ENCODE peak calls at places on chromosomes 7 and 10, in six cellular contexts. One of them, this sample, is unnamed. For H3K27me3, the result is how much of the 10 kb centered on the place peaks cover.

GRCh38 chr10:3774018-3774813 is 10.8 kb downstream of the KLF6 start:
- DNase-seq in right lobe of liver: no peak
- DNase-seq in Peyer's patch: no peak
- DNase-seq in HL-60: no peak
- DNase-seq in esophagus muscularis mucosa: no peak
- DNase-seq in GM23338: no peak
- DNase-seq in this sample: no peak

GRCh38 chr10:26540601-26541000 is 102.5 kb downstream of the APBB1IP start:
- DNase-seq in Peyer's patch: no peak
- DNase-seq in HL-60: peak
- DNase-seq in esophagus muscularis mucosa: no peak
- DNase-seq in right lobe of liver: no peak
- DNase-seq in GM23338: peak
- DNase-seq in this sample: no peak

GRCh38 chr7:121204537-121204936 is 124.3 kb upstream of the WNT16 start:
- DNase-seq in right lobe of liver: no peak
- DNase-seq in HL-60: no peak
- DNase-seq in esophagus muscularis mucosa: no peak
- DNase-seq in GM23338: no peak
- DNase-seq in Peyer's patch: no peak
- DNase-seq in this sample: peak

GRCh38 chr7:102404005-102404861 is 8.1 kb downstream of the PRKRIP1 start:
- DNase-seq in right lobe of liver: no peak
- DNase-seq in Peyer's patch: no peak
- DNase-seq in GM23338: peak
- DNase-seq in HL-60: peak
- DNase-seq in esophagus muscularis mucosa: no peak
- DNase-seq in this sample: no peak

GRCh38 chr10:37972396-37972795 is 4.1 kb downstream of the ZNF25 start:
- DNase-seq in GM23338: no peak
- DNase-seq in Peyer's patch: no peak
- DNase-seq in esophagus muscularis mucosa: no peak
- DNase-seq in HL-60: no peak
- DNase-seq in right lobe of liver: no peak
- DNase-seq in this sample: no peak

GRCh38 chr7:129279757-129280156 is 54.9 kb downstream of the AHCYL2 start:
- DNase-seq in GM23338: peak
- DNase-seq in esophagus muscularis mucosa: no peak
- DNase-seq in right lobe of liver: no peak
- DNase-seq in Peyer's patch: no peak
- DNase-seq in HL-60: no peak
- DNase-seq in this sample: no peak

GRCh38 chr7:154433632-154434598 is 381.7 kb downstream of the DPP6 start:
- DNase-seq in Peyer's patch: no peak
- DNase-seq in esophagus muscularis mucosa: no peak
- DNase-seq in right lobe of liver: no peak
- DNase-seq in GM23338: no peak
- DNase-seq in HL-60: no peak
- DNase-seq in this sample: no peak

GRCh38 chr7:12244129-12244528 is 33.0 kb downstream of the TMEM106B start:
- DNase-seq in esophagus muscularis mucosa: no peak
- DNase-seq in right lobe of liver: no peak
- DNase-seq in Peyer's patch: peak
- DNase-seq in GM23338: peak
- DNase-seq in HL-60: peak
- DNase-seq in this sample: no peak

GRCh38 chr10:26157734-26158133 is 58.8 kb upstream of the GAD2 start:
- DNase-seq in Peyer's patch: no peak
- DNase-seq in right lobe of liver: no peak
- DNase-seq in HL-60: no peak
- DNase-seq in esophagus muscularis mucosa: no peak
- DNase-seq in GM23338: peak
- DNase-seq in this sample: no peak

GRCh38 chr10:80662429-80663211 is 124.9 kb downstream of the SH2D4B start:
- DNase-seq in HL-60: peak
- DNase-seq in GM23338: peak
- DNase-seq in right lobe of liver: peak
- DNase-seq in Peyer's patch: peak
- DNase-seq in esophagus muscularis mucosa: no peak
- DNase-seq in this sample: peak

GRCh38 chr7:5495581-5496375 is 72.1 kb upstream of the TNRC18 start:
- DNase-seq in Peyer's patch: peak
- DNase-seq in GM23338: no peak
- DNase-seq in right lobe of liver: peak
- DNase-seq in HL-60: no peak
- DNase-seq in esophagus muscularis mucosa: no peak
- DNase-seq in this sample: no peak

GRCh38 chr7:158858592-158859503 is 2.5 kb downstream of the DYNC2I1 start:
- DNase-seq in GM23338: peak
- DNase-seq in HL-60: no peak
- DNase-seq in right lobe of liver: no peak
- DNase-seq in esophagus muscularis mucosa: no peak
- DNase-seq in Peyer's patch: no peak
- DNase-seq in this sample: no peak

GRCh38 chr10:86168256-86168655 is 198.3 kb downstream of the GRID1 start:
- DNase-seq in right lobe of liver: no peak
- DNase-seq in HL-60: no peak
- DNase-seq in esophagus muscularis mucosa: no peak
- DNase-seq in GM23338: no peak
- DNase-seq in Peyer's patch: peak
- DNase-seq in this sample: no peak

GRCh38 chr10:16724509-16724908 is 92.7 kb downstream of the RSU1 start:
- DNase-seq in right lobe of liver: no peak
- DNase-seq in Peyer's patch: no peak
- DNase-seq in GM23338: no peak
- DNase-seq in esophagus muscularis mucosa: no peak
- DNase-seq in HL-60: no peak
- DNase-seq in this sample: no peak

GRCh38 chr7:26183545-26184282 is 16.8 kb downstream of the HNRNPA2B1 start:
- DNase-seq in Peyer's patch: no peak
- DNase-seq in HL-60: no peak
- DNase-seq in right lobe of liver: no peak
- DNase-seq in esophagus muscularis mucosa: no peak
- DNase-seq in GM23338: no peak
- DNase-seq in this sample: no peak

GRCh38 chr7:27151945-27152815 is at the start of gene HOXA3:
- DNase-seq in GM23338: peak
- DNase-seq in HL-60: no peak
- DNase-seq in Peyer's patch: peak
- DNase-seq in esophagus muscularis mucosa: no peak
- DNase-seq in right lobe of liver: peak
- DNase-seq in this sample: no peak

GRCh38 chr7:44122529-44122928 is 819 bp downstream of the POLD2 start:
- DNase-seq in right lobe of liver: no peak
- DNase-seq in GM23338: no peak
- DNase-seq in Peyer's patch: no peak
- DNase-seq in esophagus muscularis mucosa: no peak
- DNase-seq in HL-60: no peak
- DNase-seq in this sample: no peak

GRCh38 chr7:107902381-107902780 is 11.4 kb downstream of the DLD start:
- DNase-seq in HL-60: no peak
- DNase-seq in esophagus muscularis mucosa: no peak
- DNase-seq in GM23338: peak
- DNase-seq in Peyer's patch: no peak
- DNase-seq in right lobe of liver: no peak
- DNase-seq in this sample: no peak

GRCh38 chr10:88473989-88474883 is 108.9 kb downstream of the RNLS start:
- DNase-seq in right lobe of liver: peak
- DNase-seq in GM23338: peak
- DNase-seq in esophagus muscularis mucosa: no peak
- DNase-seq in HL-60: no peak
- DNase-seq in Peyer's patch: no peak
- DNase-seq in this sample: no peak

GRCh38 chr7:35030848-35031247 is 6.4 kb downstream of the DPY19L1 start:
- DNase-seq in HL-60: no peak
- DNase-seq in GM23338: no peak
- DNase-seq in esophagus muscularis mucosa: no peak
- DNase-seq in right lobe of liver: no peak
- DNase-seq in Peyer's patch: no peak
- DNase-seq in this sample: no peak

GRCh38 chr10:16779375-16779774 is 37.8 kb downstream of the RSU1 start:
- DNase-seq in GM23338: no peak
- DNase-seq in esophagus muscularis mucosa: no peak
- DNase-seq in Peyer's patch: no peak
- DNase-seq in HL-60: no peak
- DNase-seq in right lobe of liver: no peak
- DNase-seq in this sample: no peak

GRCh38 chr10:106327747-106328146 is 836.8 kb downstream of the SORCS1 start:
- DNase-seq in GM23338: no peak
- DNase-seq in HL-60: no peak
- DNase-seq in right lobe of liver: no peak
- DNase-seq in esophagus muscularis mucosa: no peak
- DNase-seq in Peyer's patch: no peak
- DNase-seq in this sample: no peak

GRCh38 chr10:5592070-5592469 is 67.3 kb downstream of the CALML3 start:
- DNase-seq in right lobe of liver: peak
- DNase-seq in esophagus muscularis mucosa: no peak
- DNase-seq in GM23338: no peak
- DNase-seq in HL-60: no peak
- DNase-seq in Peyer's patch: no peak
- DNase-seq in this sample: no peak

GRCh38 chr10:16545126-16545736 is 23.6 kb upstream of the C1QL3 start:
- DNase-seq in esophagus muscularis mucosa: no peak
- DNase-seq in Peyer's patch: no peak
- DNase-seq in HL-60: no peak
- DNase-seq in right lobe of liver: no peak
- DNase-seq in GM23338: peak
- DNase-seq in this sample: no peak

GRCh38 chr10:35409094-35409582 is 72.8 kb downstream of the CCNY start:
- DNase-seq in HL-60: no peak
- DNase-seq in right lobe of liver: no peak
- DNase-seq in Peyer's patch: no peak
- DNase-seq in esophagus muscularis mucosa: no peak
- DNase-seq in GM23338: no peak
- DNase-seq in this sample: peak

GRCh38 chr10:21406595-21407218 is 118.8 kb downstream of the SKIDA1 start:
- DNase-seq in Peyer's patch: no peak
- DNase-seq in esophagus muscularis mucosa: no peak
- DNase-seq in right lobe of liver: no peak
- DNase-seq in GM23338: no peak
- DNase-seq in HL-60: no peak
- DNase-seq in this sample: no peak

GRCh38 chr7:169165-169853 is 23.1 kb upstream of the FAM20C start:
- DNase-seq in Peyer's patch: no peak
- DNase-seq in esophagus muscularis mucosa: no peak
- DNase-seq in right lobe of liver: no peak
- DNase-seq in HL-60: no peak
- DNase-seq in GM23338: no peak
- DNase-seq in this sample: no peak

DNA sequence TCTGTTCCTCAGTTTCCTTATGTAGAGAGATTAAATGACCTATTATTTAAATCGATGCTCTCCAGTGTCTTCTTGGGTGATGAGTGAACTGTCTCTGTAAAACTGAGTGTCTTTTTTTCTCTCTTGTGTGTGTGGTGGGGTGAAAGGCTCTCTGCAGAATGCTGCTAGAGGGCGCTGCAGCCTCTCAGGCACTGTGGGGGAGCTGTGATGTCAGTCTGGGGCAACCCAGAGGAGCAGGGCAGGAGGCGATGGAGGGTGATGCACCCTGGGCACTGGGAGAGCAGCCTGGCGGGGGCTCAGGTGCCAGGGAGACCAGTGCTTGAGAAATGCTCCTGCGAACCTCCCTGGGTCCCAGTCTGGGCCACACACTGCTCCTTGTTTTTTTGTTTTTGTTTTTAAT is 110.1 kb upstream of the POM121L12 start:
- DNase-seq in esophagus muscularis mucosa: no peak
- DNase-seq in HL-60: no peak
- DNase-seq in right lobe of liver: no peak
- DNase-seq in GM23338: peak
- DNase-seq in Peyer's patch: no peak
- DNase-seq in this sample: no peak
- TF ChIP-seq CTCF in esophagus muscularis mucosa: no peak
- TF ChIP-seq CTCF in HL-60: no peak
- TF ChIP-seq CTCF in right lobe of liver: no peak
- TF ChIP-seq CTCF in GM23338: peak
- TF ChIP-seq CTCF in Peyer's patch: no peak
- TF ChIP-seq CTCF in this sample: no peak

DNA sequence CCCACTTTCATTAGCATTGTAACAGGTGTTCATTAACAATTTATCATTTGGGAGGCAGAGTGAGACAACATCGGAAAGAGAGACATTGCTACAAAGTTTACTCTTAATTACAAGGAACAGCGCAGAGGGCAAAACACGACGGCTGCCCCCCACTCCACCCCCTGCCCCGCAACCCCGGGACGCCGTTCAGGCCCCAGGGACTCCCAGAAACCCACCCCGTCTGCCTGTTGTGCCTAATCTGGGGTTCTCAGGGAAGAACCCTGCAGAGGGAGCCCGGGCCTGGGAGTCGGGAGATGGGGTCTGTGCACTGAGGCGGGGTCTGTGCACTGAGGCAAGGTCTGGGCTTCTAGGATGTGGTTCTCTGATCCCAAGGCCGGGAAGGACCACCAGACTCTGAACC is 25.2 kb downstream of the UNCX start:
- DNase-seq in right lobe of liver: peak
- DNase-seq in GM23338: no peak
- DNase-seq in Peyer's patch: no peak
- DNase-seq in esophagus muscularis mucosa: no peak
- DNase-seq in HL-60: no peak
- DNase-seq in this sample: no peak
- H3K27me3 ChIP-seq in right lobe of liver: under half
- H3K27me3 ChIP-seq in GM23338: under half
- H3K27me3 ChIP-seq in Peyer's patch: under half
- H3K27me3 ChIP-seq in esophagus muscularis mucosa: under half
- H3K27me3 ChIP-seq in HL-60: under half
- H3K27me3 ChIP-seq in this sample: under half

GRCh38 chr7:2804227-2804763 is 39.8 kb downstream of the GNA12 start:
- DNase-seq in HL-60: no peak
- DNase-seq in esophagus muscularis mucosa: no peak
- DNase-seq in Peyer's patch: no peak
- DNase-seq in GM23338: no peak
- DNase-seq in right lobe of liver: no peak
- DNase-seq in this sample: no peak
- TF ChIP-seq CTCF in HL-60: no peak
- TF ChIP-seq CTCF in esophagus muscularis mucosa: no peak
- TF ChIP-seq CTCF in Peyer's patch: peak
- TF ChIP-seq CTCF in GM23338: peak
- TF ChIP-seq CTCF in right lobe of liver: no peak
- TF ChIP-seq CTCF in this sample: no peak

DNA sequence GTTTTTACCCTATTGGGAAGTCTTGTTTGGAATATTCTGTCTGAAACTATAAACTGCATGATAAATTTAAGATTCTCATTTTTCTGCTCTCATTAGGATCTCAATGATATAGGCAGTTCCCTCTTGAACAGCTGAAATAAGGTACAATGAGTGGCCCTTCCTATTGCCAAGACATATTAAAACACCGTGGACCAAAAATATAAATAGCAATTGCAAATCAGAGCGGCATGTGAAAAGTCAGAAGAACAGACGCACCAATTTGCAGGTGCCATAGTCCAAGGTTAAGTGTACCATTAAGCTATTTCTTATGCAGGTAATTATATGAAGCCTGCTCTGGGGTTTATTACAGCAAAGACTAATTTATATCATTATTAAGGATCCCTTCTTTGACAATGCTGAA is 920.8 kb upstream of the CELF2 start:
- DNase-seq in HL-60: no peak
- DNase-seq in Peyer's patch: no peak
- DNase-seq in right lobe of liver: no peak
- DNase-seq in esophagus muscularis mucosa: no peak
- DNase-seq in GM23338: no peak
- DNase-seq in this sample: no peak
- H3K27me3 ChIP-seq in HL-60: under half
- H3K27me3 ChIP-seq in Peyer's patch: under half
- H3K27me3 ChIP-seq in right lobe of liver: under half
- H3K27me3 ChIP-seq in esophagus muscularis mucosa: under half
- H3K27me3 ChIP-seq in GM23338: under half
- H3K27me3 ChIP-seq in this sample: under half